ENCODE peak calls at places on chromosomes 7 and 10, in four cellular contexts. One of them, this sample, is unnamed.

GRCh38 chr7:27745064-27745583 is 5.2 kb downstream of the TAX1BP1 start:
- DNase-seq in left ventricle myocardium inferior: no peak
- DNase-seq in cardiac muscle cell: peak
- DNase-seq in GM12864: no peak
- DNase-seq in this sample: no peak

GRCh38 chr10:86303626-86304025 is 63.0 kb downstream of the GRID1 start:
- DNase-seq in GM12864: no peak
- DNase-seq in cardiac muscle cell: no peak
- DNase-seq in left ventricle myocardium inferior: no peak
- DNase-seq in this sample: no peak

GRCh38 chr7:102432476-102433318 is 678 bp upstream of the ORAI2 start:
- DNase-seq in cardiac muscle cell: no peak
- DNase-seq in GM12864: no peak
- DNase-seq in left ventricle myocardium inferior: no peak
- DNase-seq in this sample: no peak

GRCh38 chr7:70044064-70044463 is 445.8 kb downstream of the AUTS2 start:
- DNase-seq in cardiac muscle cell: no peak
- DNase-seq in GM12864: no peak
- DNase-seq in left ventricle myocardium inferior: no peak
- DNase-seq in this sample: no peak

GRCh38 chr10:116006508-116006907 is 266.5 kb downstream of the GFRA1 start:
- DNase-seq in cardiac muscle cell: no peak
- DNase-seq in GM12864: no peak
- DNase-seq in left ventricle myocardium inferior: no peak
- DNase-seq in this sample: no peak

GRCh38 chr10:520402-520787 is 169.1 kb downstream of the DIP2C start:
- DNase-seq in GM12864: no peak
- DNase-seq in cardiac muscle cell: peak
- DNase-seq in left ventricle myocardium inferior: no peak
- DNase-seq in this sample: no peak

GRCh38 chr10:63633677-63634487 is 112.7 kb downstream of the REEP3 start:
- DNase-seq in GM12864: no peak
- DNase-seq in left ventricle myocardium inferior: no peak
- DNase-seq in cardiac muscle cell: peak
- DNase-seq in this sample: no peak

GRCh38 chr10:68144709-68145108 is 35.4 kb downstream of the MYPN start:
- DNase-seq in cardiac muscle cell: no peak
- DNase-seq in GM12864: no peak
- DNase-seq in left ventricle myocardium inferior: no peak
- DNase-seq in this sample: no peak

GRCh38 chr7:51929818-51930217 is 613.2 kb upstream of the COBL start:
- DNase-seq in left ventricle myocardium inferior: no peak
- DNase-seq in cardiac muscle cell: no peak
- DNase-seq in GM12864: no peak
- DNase-seq in this sample: no peak

GRCh38 chr7:29657288-29657687 is 93.7 kb downstream of the PRR15 start:
- DNase-seq in left ventricle myocardium inferior: no peak
- DNase-seq in GM12864: no peak
- DNase-seq in cardiac muscle cell: no peak
- DNase-seq in this sample: no peak

GRCh38 chr10:29804025-29804852 is 169.5 kb upstream of the SVIL start:
- DNase-seq in left ventricle myocardium inferior: no peak
- DNase-seq in GM12864: no peak
- DNase-seq in cardiac muscle cell: peak
- DNase-seq in this sample: no peak

GRCh38 chr7:51472017-51472296 is 155.3 kb upstream of the COBL start:
- DNase-seq in GM12864: no peak
- DNase-seq in cardiac muscle cell: no peak
- DNase-seq in left ventricle myocardium inferior: no peak
- DNase-seq in this sample: no peak

GRCh38 chr10:51895209-51895608 is 195.8 kb upstream of the CSTF2T start:
- DNase-seq in GM12864: no peak
- DNase-seq in cardiac muscle cell: peak
- DNase-seq in left ventricle myocardium inferior: peak
- DNase-seq in this sample: no peak

GRCh38 chr10:45811075-45811474 is 36.2 kb downstream of the AGAP4 start:
- DNase-seq in left ventricle myocardium inferior: no peak
- DNase-seq in GM12864: no peak
- DNase-seq in cardiac muscle cell: no peak
- DNase-seq in this sample: no peak

DNA sequence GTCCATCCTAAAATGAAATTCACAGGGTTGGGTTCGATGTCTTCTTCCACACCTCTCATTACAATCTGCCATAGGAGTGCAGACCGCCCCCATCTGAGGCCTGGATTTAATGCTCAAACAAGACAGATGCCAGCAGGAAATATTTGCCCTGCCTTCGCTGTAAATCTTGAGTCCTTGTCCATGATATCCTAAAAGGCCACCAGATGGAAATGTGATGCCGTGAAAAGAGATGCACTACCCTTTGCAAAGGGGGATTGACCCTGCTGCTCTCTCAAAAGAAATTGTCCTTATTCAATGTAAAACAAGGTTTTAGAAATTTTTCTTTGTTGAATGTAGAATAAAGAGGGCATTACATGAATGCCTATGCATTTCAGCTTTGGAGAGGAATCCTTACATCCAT is 37.5 kb downstream of the AGAP4 start:
- DNase-seq in cardiac muscle cell: peak
- DNase-seq in GM12864: no peak
- DNase-seq in left ventricle myocardium inferior: no peak
- DNase-seq in this sample: no peak
- TF ChIP-seq CTCF in cardiac muscle cell: peak
- TF ChIP-seq CTCF in GM12864: no peak
- TF ChIP-seq CTCF in left ventricle myocardium inferior: no peak
- TF ChIP-seq CTCF in this sample: no peak

GRCh38 chr10:84966708-84967441 is 638.5 kb downstream of the CCSER2 start:
- DNase-seq in cardiac muscle cell: no peak
- DNase-seq in left ventricle myocardium inferior: no peak
- DNase-seq in GM12864: no peak
- DNase-seq in this sample: no peak
- TF ChIP-seq CTCF in cardiac muscle cell: no peak
- TF ChIP-seq CTCF in left ventricle myocardium inferior: no peak
- TF ChIP-seq CTCF in GM12864: no peak
- TF ChIP-seq CTCF in this sample: no peak

DNA sequence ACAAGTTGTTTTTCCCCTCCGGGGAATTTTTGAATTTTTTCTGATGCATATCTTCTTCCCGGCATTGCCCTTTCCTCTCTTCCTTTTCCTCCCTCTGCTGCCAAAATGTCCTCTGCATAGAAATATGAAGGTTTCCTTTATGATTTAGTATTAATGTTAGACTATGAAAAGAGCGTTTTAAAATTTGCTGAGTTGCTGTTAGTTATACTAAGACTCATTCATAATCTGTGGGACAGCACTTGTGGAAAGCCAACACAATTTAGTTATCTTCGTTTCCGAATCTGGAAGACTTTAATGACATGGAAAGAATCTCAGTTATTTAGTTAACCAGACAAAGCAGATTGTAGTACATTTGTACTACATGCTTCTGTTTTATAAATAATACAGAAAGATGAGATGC is 25.0 kb downstream of the POU6F2 start:
- DNase-seq in cardiac muscle cell: no peak
- DNase-seq in GM12864: no peak
- DNase-seq in left ventricle myocardium inferior: no peak
- DNase-seq in this sample: no peak
- TF ChIP-seq CTCF in cardiac muscle cell: no peak
- TF ChIP-seq CTCF in GM12864: no peak
- TF ChIP-seq CTCF in left ventricle myocardium inferior: no peak
- TF ChIP-seq CTCF in this sample: no peak

GRCh38 chr10:62080905-62081304 is 179.4 kb downstream of the ARID5B start:
- DNase-seq in cardiac muscle cell: no peak
- DNase-seq in GM12864: no peak
- DNase-seq in left ventricle myocardium inferior: no peak
- DNase-seq in this sample: no peak
- TF ChIP-seq CTCF in cardiac muscle cell: no peak
- TF ChIP-seq CTCF in GM12864: peak
- TF ChIP-seq CTCF in left ventricle myocardium inferior: peak
- TF ChIP-seq CTCF in this sample: no peak

DNA sequence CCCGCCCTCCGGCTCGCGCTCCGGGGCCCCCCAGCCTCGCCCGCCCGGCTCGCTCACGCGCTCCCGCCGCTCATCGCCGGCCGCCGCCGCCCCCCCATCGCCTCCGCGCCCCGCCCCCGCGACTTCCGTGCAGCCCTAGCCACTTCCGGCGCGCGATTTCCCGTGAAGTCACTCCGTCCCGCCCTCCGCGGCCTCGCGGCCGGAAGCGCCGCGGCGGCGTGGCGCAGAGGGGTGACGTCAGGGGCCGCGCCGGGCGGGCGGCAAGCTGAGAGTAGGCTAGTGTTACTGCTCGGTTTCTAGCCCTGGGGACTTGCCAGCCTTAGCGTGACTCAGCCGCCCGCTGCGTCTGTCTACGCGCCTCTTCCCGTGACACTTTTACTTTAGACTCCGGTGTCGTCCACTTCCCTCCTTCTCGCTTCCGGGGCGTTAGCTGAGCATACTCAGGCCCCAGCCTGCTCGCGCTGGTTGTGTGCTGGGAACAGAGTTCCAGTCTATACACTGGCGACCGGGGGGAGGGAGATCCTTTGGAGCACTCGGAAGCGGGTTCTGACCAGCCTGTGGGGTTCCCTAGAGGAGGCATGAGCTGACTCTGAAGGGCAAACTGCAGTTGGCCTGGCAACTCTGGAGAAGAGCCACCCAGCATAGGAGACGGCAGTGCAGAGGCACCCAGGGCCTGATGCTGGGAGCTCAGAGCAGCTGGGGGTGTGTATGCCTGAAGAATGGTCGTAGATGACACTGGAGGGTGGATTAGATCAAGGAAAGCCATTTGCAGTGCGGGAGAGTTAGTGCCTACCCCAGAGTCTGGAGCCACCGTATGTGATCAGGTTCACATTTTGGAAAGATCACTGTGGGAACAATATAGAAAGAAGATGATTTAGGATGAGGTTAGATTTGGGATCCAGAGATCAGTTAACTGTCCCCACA is at the start of gene PURB:
- DNase-seq in GM12864: peak
- DNase-seq in left ventricle myocardium inferior: peak
- DNase-seq in cardiac muscle cell: peak
- DNase-seq in this sample: peak
- TF ChIP-seq CTCF in GM12864: no peak
- TF ChIP-seq CTCF in left ventricle myocardium inferior: no peak
- TF ChIP-seq CTCF in cardiac muscle cell: no peak
- TF ChIP-seq CTCF in this sample: no peak

GRCh38 chr10:118341678-118342637 is at the start of gene FAM204A:
- DNase-seq in cardiac muscle cell: peak
- DNase-seq in left ventricle myocardium inferior: peak
- DNase-seq in GM12864: peak
- DNase-seq in this sample: peak
- TF ChIP-seq CTCF in cardiac muscle cell: no peak
- TF ChIP-seq CTCF in left ventricle myocardium inferior: no peak
- TF ChIP-seq CTCF in GM12864: no peak
- TF ChIP-seq CTCF in this sample: no peak

DNA sequence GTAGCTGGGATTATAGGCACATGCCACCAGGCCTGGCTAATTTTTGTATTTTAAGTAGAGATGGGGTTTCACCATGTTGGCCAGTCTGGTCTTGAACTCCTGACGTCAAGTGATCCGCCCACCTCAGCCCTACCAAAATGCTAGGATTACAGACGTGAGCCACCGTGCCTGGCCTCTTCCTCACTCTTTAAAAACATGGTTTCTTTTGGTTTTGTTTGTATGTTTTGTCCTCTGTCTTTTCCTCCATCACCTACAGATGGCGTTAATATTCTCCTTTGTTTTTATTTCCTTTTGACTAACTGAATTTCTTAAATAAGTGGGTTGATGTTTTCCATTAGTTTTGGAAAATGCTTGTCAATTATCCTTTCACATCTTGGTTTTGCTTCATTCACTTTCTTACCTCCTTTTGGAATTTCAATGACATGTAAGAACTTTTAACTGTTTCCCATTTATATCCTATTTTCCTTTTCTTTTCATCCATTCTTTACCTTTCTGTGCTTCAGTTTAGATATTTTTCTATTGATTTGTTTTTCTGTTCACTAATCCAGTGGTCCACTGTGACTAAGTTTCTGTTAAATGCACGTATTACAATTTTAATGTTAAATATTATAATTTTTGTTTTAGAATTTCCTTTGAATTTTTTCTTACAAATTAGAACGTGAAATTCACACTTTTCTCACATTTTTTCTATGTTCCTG is 104.1 kb downstream of the ZNF467 start:
- DNase-seq in GM12864: no peak
- DNase-seq in cardiac muscle cell: peak
- DNase-seq in left ventricle myocardium inferior: no peak
- DNase-seq in this sample: no peak
- TF ChIP-seq CTCF in GM12864: peak
- TF ChIP-seq CTCF in cardiac muscle cell: peak
- TF ChIP-seq CTCF in left ventricle myocardium inferior: peak
- TF ChIP-seq CTCF in this sample: no peak

DNA sequence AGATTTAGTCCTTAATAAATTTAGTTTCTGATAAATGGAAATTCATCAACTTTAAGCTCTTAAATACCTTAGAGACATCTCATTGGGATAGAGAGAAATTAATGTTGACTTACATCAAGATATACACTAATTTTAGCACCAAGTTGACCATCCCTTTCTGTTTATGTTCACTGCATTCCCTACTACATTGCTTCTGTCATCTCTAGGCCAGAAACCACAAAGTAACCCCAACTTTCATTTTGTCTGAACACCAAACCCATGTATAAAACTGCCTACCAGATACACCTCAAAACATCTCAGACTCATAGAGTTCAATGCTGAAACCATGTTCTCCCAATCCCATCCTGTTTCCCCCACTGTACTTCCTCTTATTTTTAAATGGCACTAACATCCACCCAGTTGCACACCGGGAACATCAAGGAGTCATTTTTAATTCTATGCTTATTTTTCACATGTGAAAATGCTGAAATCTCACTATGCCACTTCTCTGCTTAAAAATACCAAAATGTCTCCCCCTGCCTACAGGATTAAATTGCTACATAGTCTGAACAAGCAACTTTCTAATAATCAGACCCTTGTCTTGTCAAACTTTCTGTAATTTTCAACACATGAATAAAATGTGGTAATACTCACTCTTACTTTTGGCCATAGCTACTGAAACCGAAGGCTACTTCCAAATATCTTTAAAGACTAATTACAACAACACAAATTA is 201.6 kb downstream of the SEMA3D start:
- DNase-seq in left ventricle myocardium inferior: no peak
- DNase-seq in GM12864: no peak
- DNase-seq in cardiac muscle cell: peak
- DNase-seq in this sample: no peak
- TF ChIP-seq CTCF in left ventricle myocardium inferior: no peak
- TF ChIP-seq CTCF in GM12864: no peak
- TF ChIP-seq CTCF in cardiac muscle cell: no peak
- TF ChIP-seq CTCF in this sample: no peak

DNA sequence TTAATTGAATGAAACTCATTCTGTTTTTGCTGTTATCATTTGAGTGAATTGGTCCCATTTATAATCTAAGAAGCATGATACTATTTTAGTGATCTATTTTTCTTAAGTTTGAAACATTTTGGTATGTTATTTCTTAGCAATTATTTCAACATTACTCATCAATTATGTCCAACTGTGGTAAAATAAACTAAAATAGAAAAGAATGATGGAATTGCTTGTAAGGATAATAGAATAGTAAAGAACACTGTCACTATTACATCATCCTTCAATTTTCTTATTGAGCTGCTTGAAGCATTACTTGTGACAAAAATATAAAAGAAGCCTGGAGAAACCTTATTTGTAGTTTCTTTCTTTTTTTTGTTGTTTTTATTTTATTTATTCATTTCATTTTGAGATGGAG is 42.4 kb downstream of the ZNF487 start:
- DNase-seq in GM12864: no peak
- DNase-seq in cardiac muscle cell: no peak
- DNase-seq in left ventricle myocardium inferior: no peak
- DNase-seq in this sample: no peak
- TF ChIP-seq CTCF in GM12864: no peak
- TF ChIP-seq CTCF in cardiac muscle cell: no peak
- TF ChIP-seq CTCF in left ventricle myocardium inferior: no peak
- TF ChIP-seq CTCF in this sample: no peak